ENCODE peak calls at places on chromosomes 4 and X, in eight cellular contexts. X is uterus, C is choroid plexus epithelial cell, N is fibroblast of lung, D is cardiac fibroblast, B is Peyer's patch, A is right cardiac atrium, Z is astrocyte of the spinal cord. F is an unnamed sample.

GRCh38 chrX:41100200-41100599 is 15.0 kb downstream of the USP9X start:
- DNase-seq in X (no peak), C (no peak), N (no peak), D (no peak), B (no peak), A (no peak), Z (no peak), F (no peak)

GRCh38 chr4:99593781-99594636 is 19.4 kb downstream of the MTTP start:
- DNase-seq in X (no peak), C (no peak), N (no peak), D (no peak), B (no peak), A (no peak), Z (no peak), F (no peak)

GRCh38 chrX:132505116-132505515 is 16.3 kb upstream of the MBNL3 start:
- DNase-seq in X (no peak), C (peak), N (peak), D (no peak), B (no peak), A (no peak), Z (peak), F (peak)

GRCh38 chrX:155645180-155645579 is 32.4 kb upstream of the TMLHE start:
- DNase-seq in X (no peak), C (no peak), N (no peak), D (no peak), B (no peak), A (no peak), Z (no peak), F (no peak)

GRCh38 chr4:150389896-150390530 is 191.9 kb upstream of the MAB21L2 start:
- DNase-seq in X (no peak), C (peak), N (peak), D (no peak), B (no peak), A (no peak), Z (peak), F (peak)

GRCh38 chrX:122835886-122836285 is 348.2 kb upstream of the GRIA3 start:
- DNase-seq in X (no peak), C (peak), N (no peak), D (no peak), B (no peak), A (no peak), Z (peak), F (no peak)

GRCh38 chrX:11241720-11242119 is 51.5 kb upstream of the AMELX start:
- DNase-seq in X (no peak), C (no peak), N (no peak), D (no peak), B (no peak), A (no peak), Z (no peak), F (peak)

GRCh38 chrX:14032383-14032782 is 2.7 kb upstream of the GEMIN8 start:
- DNase-seq in X (peak), C (peak), N (peak), D (peak), B (peak), A (no peak), Z (peak), F (peak)

GRCh38 chr4:141587897-141588296 is 48.5 kb upstream of the IL15 start:
- DNase-seq in X (no peak), C (peak), N (peak), D (peak), B (no peak), A (no peak), Z (no peak), F (peak)

GRCh38 chr4:106140601-106141000 is 175.4 kb downstream of the TBCK start:
- DNase-seq in X (no peak), C (peak), N (peak), D (peak), B (no peak), A (no peak), Z (no peak), F (no peak)

GRCh38 chrX:150926791-150927190 is 28.3 kb upstream of the CD99L2 start:
- DNase-seq in X (no peak), C (no peak), N (no peak), D (no peak), B (no peak), A (no peak), Z (no peak), F (no peak)

GRCh38 chr4:176002007-176002623 is 63.5 kb upstream of the WDR17 start:
- DNase-seq in X (no peak), C (peak), N (peak), D (peak), B (peak), A (peak), Z (no peak), F (peak)

GRCh38 chrX:40049084-40049641 is 48.6 kb downstream of the BCOR start:
- DNase-seq in X (no peak), C (no peak), N (no peak), D (no peak), B (no peak), A (no peak), Z (no peak), F (no peak)

GRCh38 chrX:30957753-30958152 is 68.7 kb upstream of the TAB3 start:
- DNase-seq in X (no peak), C (peak), N (peak), D (peak), B (peak), A (no peak), Z (peak), F (peak)

GRCh38 chr4:7195138-7195510 is 2.8 kb downstream of the SORCS2 start:
- DNase-seq in X (peak), C (no peak), N (no peak), D (no peak), B (peak), A (no peak), Z (no peak), F (no peak)

GRCh38 chr4:29708473-29708872 is 1011.7 kb upstream of the PCDH7 start:
- DNase-seq in X (no peak), C (no peak), N (peak), D (no peak), B (no peak), A (no peak), Z (peak), F (peak)

GRCh38 chrX:10360121-10360520 is 203.3 kb downstream of the CLCN4 start:
- DNase-seq in X (peak), C (no peak), N (peak), D (no peak), B (no peak), A (peak), Z (peak), F (no peak)

GRCh38 chrX:40581333-40581910 is 652 bp downstream of the ATP6AP2 start:
- DNase-seq in X (no peak), C (peak), N (peak), D (peak), B (peak), A (no peak), Z (peak), F (peak)

GRCh38 chrX:3326721-3327120 is 19.7 kb downstream of the MXRA5 start:
- DNase-seq in X (no peak), C (no peak), N (no peak), D (no peak), B (no peak), A (no peak), Z (peak), F (peak)

GRCh38 chrX:12672362-12673106 is 118.7 kb upstream of the PRPS2 start:
- DNase-seq in X (no peak), C (no peak), N (no peak), D (peak), B (no peak), A (no peak), Z (no peak), F (no peak)

GRCh38 chr4:109990307-109991257 is 77.9 kb downstream of the EGF start:
- DNase-seq in X (no peak), C (no peak), N (no peak), D (no peak), B (peak), A (no peak), Z (no peak), F (no peak)

GRCh38 chr4:81736324-81736723 is 264.6 kb upstream of the RASGEF1B start:
- DNase-seq in X (no peak), C (no peak), N (no peak), D (no peak), B (no peak), A (no peak), Z (no peak), F (no peak)

GRCh38 chr4:43325220-43325967 is 432.9 kb downstream of the GRXCR1 start:
- DNase-seq in X (no peak), C (peak), N (peak), D (peak), B (no peak), A (no peak), Z (peak), F (peak)

GRCh38 chr4:7013171-7013570 is 30.0 kb upstream of the TADA2B start:
- DNase-seq in X (no peak), C (no peak), N (no peak), D (no peak), B (no peak), A (no peak), Z (no peak), F (no peak)

GRCh38 chr4:171588146-171588545 is 225.1 kb upstream of the GALNTL6 start:
- DNase-seq in X (no peak), C (no peak), N (no peak), D (no peak), B (no peak), A (no peak), Z (no peak), F (no peak)

GRCh38 chr4:120331486-120332281 is 265.0 kb upstream of the MAD2L1 start:
- DNase-seq in X (no peak), C (no peak), N (peak), D (peak), B (no peak), A (no peak), Z (peak), F (peak)

GRCh38 chr4:173121044-173121685 is 47.4 kb upstream of the GALNT7 start:
- DNase-seq in X (no peak), C (peak), N (peak), D (peak), B (peak), A (no peak), Z (peak), F (peak)

GRCh38 chr4:74838746-74839370 is 44.5 kb upstream of the BTC start:
- DNase-seq in X (no peak), C (peak), N (peak), D (peak), B (no peak), A (no peak), Z (peak), F (peak)

GRCh38 chr4:2535386-2536192 is 858 bp upstream of the FAM193A start:
- DNase-seq in X (no peak), C (peak), N (peak), D (peak), B (peak), A (peak), Z (peak), F (peak)

GRCh38 chr4:89434364-89434988 is 126.9 kb upstream of the GPRIN3 start:
- DNase-seq in X (no peak), C (peak), N (peak), D (peak), B (no peak), A (no peak), Z (peak), F (peak)

GRCh38 chr4:147157860-147158701 is 212.4 kb upstream of the TTC29 start:
- DNase-seq in X (peak), C (peak), N (peak), D (peak), B (no peak), A (peak), Z (peak), F (peak)

GRCh38 chrX:93673056-93673868 is at the start of gene NAP1L3:
- DNase-seq in X (peak), C (peak), N (peak), D (peak), B (peak), A (peak), Z (peak), F (peak)

GRCh38 chr4:180099962-180100361 is 2143.2 kb upstream of the TENM3 start:
- DNase-seq in X (no peak), C (no peak), N (no peak), D (no peak), B (no peak), A (no peak), Z (no peak), F (peak)

GRCh38 chr4:40492747-40493146 is 136.9 kb downstream of the RBM47 start:
- DNase-seq in X (no peak), C (no peak), N (no peak), D (no peak), B (no peak), A (no peak), Z (no peak), F (peak)

GRCh38 chrX:69150294-69150960 is 14.8 kb downstream of the PJA1 start:
- DNase-seq in X (no peak), C (no peak), N (no peak), D (no peak), B (no peak), A (no peak), Z (no peak), F (no peak)

GRCh38 chrX:68232206-68232605 is 201.1 kb downstream of the OPHN1 start:
- DNase-seq in X (no peak), C (no peak), N (no peak), D (no peak), B (no peak), A (no peak), Z (no peak), F (no peak)

GRCh38 chr4:66649236-66649635 is 896.1 kb downstream of the CENPC start:
- DNase-seq in X (no peak), C (no peak), N (no peak), D (no peak), B (no peak), A (no peak), Z (no peak), F (no peak)
- H3K4me3 ChIP-seq in X (no peak), C (no peak), N (no peak), D (no peak), B (no peak), A (no peak), Z (no peak), F (no peak)

GRCh38 chrX:83511208-83511607 is 3.1 kb downstream of the POU3F4 start:
- DNase-seq in X (no peak), C (no peak), N (no peak), D (no peak), B (no peak), A (no peak), Z (peak), F (no peak)
- H3K4me3 ChIP-seq in X (no peak), C (no peak), N (no peak), D (no peak), B (no peak), A (no peak), Z (peak), F (no peak)

DNA sequence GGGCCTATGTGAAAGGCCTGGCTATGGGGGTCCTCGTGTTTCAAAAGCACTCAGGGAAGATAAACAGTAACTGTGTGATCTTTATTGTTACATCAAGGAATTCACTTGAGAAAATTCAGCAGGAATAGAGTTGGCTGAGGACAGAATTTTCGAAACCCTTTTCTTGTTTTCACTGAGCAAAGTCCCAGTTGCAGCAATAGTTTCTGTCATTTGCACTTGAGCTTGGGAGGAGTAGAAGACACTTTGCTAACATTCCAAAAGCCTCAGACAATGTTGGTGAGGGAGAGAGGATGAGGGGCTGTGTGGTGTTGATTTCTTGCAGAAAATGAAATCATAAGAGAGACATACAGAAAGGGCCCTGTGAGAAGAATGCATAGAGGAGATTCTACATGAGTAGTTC is 151.9 kb upstream of the DIPK2B start:
- DNase-seq in X (no peak), C (no peak), N (no peak), D (peak), B (no peak), A (no peak), Z (no peak), F (no peak)
- H3K4me3 ChIP-seq in X (no peak), C (no peak), N (no peak), D (no peak), B (no peak), A (no peak), Z (no peak), F (no peak)

GRCh38 chrX:33330798-33331197 is 119.4 kb upstream of the DMD start:
- DNase-seq in X (no peak), C (no peak), N (no peak), D (peak), B (no peak), A (no peak), Z (no peak), F (no peak)

GRCh38 chrX:33339219-33339618 is 127.9 kb upstream of the DMD start:
- DNase-seq in X (no peak), C (peak), N (peak), D (peak), B (no peak), A (no peak), Z (no peak), F (no peak)

GRCh38 chrX:33336783-33337182 is 125.4 kb upstream of the DMD start:
- DNase-seq in X (no peak), C (peak), N (peak), D (peak), B (peak), A (no peak), Z (peak), F (peak)
- H3K4me3 ChIP-seq in X (no peak), C (no peak), N (no peak), D (no peak), B (no peak), A (no peak), Z (no peak), F (no peak)

GRCh38 chr4:5701971-5702370 is 6.4 kb downstream of the EVC2 start:
- DNase-seq in X (no peak), C (no peak), N (no peak), D (no peak), B (no peak), A (no peak), Z (no peak), F (no peak)

GRCh38 chr4:5706486-5707290 is 1.7 kb downstream of the EVC2 start:
- DNase-seq in X (no peak), C (no peak), N (no peak), D (no peak), B (no peak), A (no peak), Z (no peak), F (no peak)

GRCh38 chr4:5703831-5704230 is 4.5 kb downstream of the EVC2 start:
- DNase-seq in X (no peak), C (no peak), N (no peak), D (no peak), B (no peak), A (no peak), Z (no peak), F (no peak)

GRCh38 chr4:5705672-5706310 is 2.6 kb downstream of the EVC2 start:
- DNase-seq in X (no peak), C (no peak), N (no peak), D (peak), B (no peak), A (no peak), Z (no peak), F (no peak)

GRCh38 chr4:5704276-5704675 is 4.1 kb downstream of the EVC2 start:
- DNase-seq in X (no peak), C (no peak), N (no peak), D (no peak), B (no peak), A (no peak), Z (no peak), F (no peak)
- H3K4me3 ChIP-seq in X (no peak), C (no peak), N (no peak), D (no peak), B (no peak), A (no peak), Z (no peak), F (no peak)

GRCh38 chrX:52995974-52996304 is 37.6 kb upstream of the FAM156A start:
- DNase-seq in X (no peak), C (no peak), N (no peak), D (no peak), B (no peak), A (no peak), Z (no peak), F (no peak)
- H3K4me3 ChIP-seq in X (peak), C (peak), N (peak), D (peak), B (peak), A (no peak), Z (peak), F (peak)

DNA sequence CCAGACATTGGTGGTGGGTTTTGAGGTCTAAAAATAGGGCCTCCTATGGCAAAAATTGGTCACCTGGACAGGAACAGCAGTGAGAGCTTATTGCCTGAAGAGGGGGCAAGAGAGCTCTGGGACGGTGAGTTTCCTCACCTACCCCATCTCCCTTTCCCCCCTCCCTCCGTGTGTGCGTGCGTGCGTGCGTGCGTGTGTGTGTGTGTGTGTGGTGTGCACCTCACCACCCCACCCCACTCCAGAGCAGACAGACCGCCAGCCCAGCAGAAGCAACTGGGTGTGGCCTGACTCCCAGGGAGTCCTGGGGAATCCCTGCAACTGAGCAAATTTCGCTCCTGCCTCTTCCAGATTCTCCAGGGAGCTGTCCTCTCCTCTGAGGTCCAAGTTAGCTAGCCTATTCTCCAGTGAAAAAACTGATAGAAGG is 44.7 kb downstream of the PRPS1 start:
- DNase-seq in X (peak), C (peak), N (peak), D (peak), B (peak), A (peak), Z (peak), F (peak)
- H3K4me3 ChIP-seq in X (no peak), C (no peak), N (no peak), D (no peak), B (no peak), A (no peak), Z (no peak), F (no peak)

F was measured in mesenchymal stem cell.